ENCODE peak calls at places on chromosomes 16 and 17, in nine cellular contexts. D is NCI-H146; E is astrocyte of the cerebellum; Y is NCI-H2081; H is HTR-8/SVneo; O is endothelial cell; X is COR-L47; P is central memory CD4-positive, alpha-beta T cell; W is IMR-90. L is an unnamed sample.

GRCh38 chr17:35210741-35211140 is 16.5 kb upstream of the SLC35G3 start:
- DNase-seq in D (no peak), E (no peak), Y (no peak), H (no peak), O (no peak), X (no peak), P (peak; percentile 35), W (no peak), L (no peak)

GRCh38 chr16:54176376-54176901 is 110.1 kb downstream of the IRX3 start:
- DNase-seq in D (peak; percentile 74), E (no peak), Y (no peak), H (no peak), O (no peak), X (no peak), P (no peak), W (no peak), L (no peak)

GRCh38 chr16:3021449-3022207 is 1.5 kb downstream of the TNFRSF12A start:
- DNase-seq in D (peak; percentile 65), E (peak; percentile 91), Y (peak; percentile 27), H (peak; percentile 69), O (peak; percentile 68), X (peak; percentile 38), P (peak; percentile 55), W (peak; percentile 94), L (peak; percentile 98)

GRCh38 chr16:71610936-71611871 is 14.8 kb upstream of the MARVELD3 start:
- DNase-seq in D (peak; percentile 66), E (no peak), Y (no peak), H (peak; percentile 86), O (peak; percentile 96), X (no peak), P (peak; percentile 52), W (peak; percentile 37), L (no peak)

GRCh38 chr17:4480929-4481898 is 17.5 kb upstream of the SPNS2 start:
- DNase-seq in D (no peak), E (no peak), Y (no peak), H (no peak), O (no peak), X (no peak), P (peak; percentile 18), W (no peak), L (no peak)

GRCh38 chr17:39150104-39150634 is 1.3 kb downstream of the PLXDC1 start:
- DNase-seq in D (no peak), E (no peak), Y (no peak), H (no peak), O (no peak), X (no peak), P (no peak), W (no peak), L (no peak)

GRCh38 chr16:47055136-47055885 is 81.8 kb upstream of the DNAJA2 start:
- DNase-seq in D (no peak), E (no peak), Y (no peak), H (no peak), O (no peak), X (no peak), P (no peak), W (no peak), L (no peak)

GRCh38 chr16:46882304-46882939 is 1.7 kb upstream of the GPT2 start:
- DNase-seq in D (no peak), E (no peak), Y (no peak), H (no peak), O (no peak), X (no peak), P (no peak), W (no peak), L (no peak)

GRCh38 chr17:40598928-40599627 is 33.8 kb upstream of the CCR7 start:
- DNase-seq in D (no peak), E (no peak), Y (no peak), H (no peak), O (no peak), X (no peak), P (peak; percentile 82), W (peak; percentile 37), L (no peak)

GRCh38 chr17:74512624-74513084 is 18.6 kb downstream of the CD300LB start:
- DNase-seq in D (no peak), E (no peak), Y (no peak), H (no peak), O (no peak), X (no peak), P (no peak), W (no peak), L (no peak)

GRCh38 chr17:81190591-81190990 is 24.6 kb upstream of the AATK start:
- DNase-seq in D (no peak), E (no peak), Y (no peak), H (no peak), O (no peak), X (no peak), P (no peak), W (no peak), L (no peak)

GRCh38 chr17:35560703-35561102 is at the start of gene SLFN14:
- DNase-seq in D (no peak), E (no peak), Y (no peak), H (no peak), O (no peak), X (no peak), P (no peak), W (no peak), L (no peak)

GRCh38 chr16:29154676-29155121 is 169.8 kb downstream of the LAT start:
- DNase-seq in D (no peak), E (peak; percentile 48), Y (no peak), H (no peak), O (no peak), X (no peak), P (peak; percentile 12), W (peak; percentile 83), L (no peak)

GRCh38 chr17:72383053-72383847 is 262.4 kb downstream of the SOX9 start:
- DNase-seq in D (peak; percentile 89), E (no peak), Y (no peak), H (no peak), O (no peak), X (no peak), P (no peak), W (no peak), L (no peak)

GRCh38 chr16:10743610-10744369 is at the start of gene NUBP1:
- DNase-seq in D (peak; percentile 98), E (peak; percentile 95), Y (peak; percentile 95), H (peak; percentile 96), O (peak; percentile 99), X (peak; percentile 92), P (peak; percentile 97), W (peak; percentile 97), L (peak; percentile 94)

GRCh38 chr16:86403056-86403455 is 107.3 kb upstream of the FOXF1 start:
- DNase-seq in D (no peak), E (no peak), Y (no peak), H (no peak), O (no peak), X (no peak), P (no peak), W (no peak), L (no peak)